ENCODE peak calls at places on chromosomes 3 and 15, in eight cellular contexts. One of them, this sample, is unnamed.

GRCh38 chr15:69082041-69082502 is 67.6 kb downstream of the NOX5 start:
- DNase-seq in spleen: no peak
- DNase-seq in AG04450: no peak
- DNase-seq in fibroblast of lung: peak; percentile 82
- DNase-seq in GM12864: no peak
- DNase-seq in K562: no peak
- DNase-seq in choroid plexus epithelial cell: peak; percentile 94
- DNase-seq in fibroblast of mammary gland: peak; percentile 70
- DNase-seq in this sample: peak; percentile 95

GRCh38 chr3:10666621-10667020 is 149.4 kb upstream of the SLC6A11 start:
- DNase-seq in spleen: no peak
- DNase-seq in AG04450: no peak
- DNase-seq in fibroblast of lung: no peak
- DNase-seq in GM12864: no peak
- DNase-seq in K562: no peak
- DNase-seq in choroid plexus epithelial cell: no peak
- DNase-seq in fibroblast of mammary gland: no peak
- DNase-seq in this sample: no peak

GRCh38 chr3:108008931-108009635 is 81.7 kb downstream of the CD47 start:
- DNase-seq in spleen: no peak
- DNase-seq in AG04450: peak; percentile 56
- DNase-seq in fibroblast of lung: peak; percentile 95
- DNase-seq in GM12864: no peak
- DNase-seq in K562: no peak
- DNase-seq in choroid plexus epithelial cell: peak; percentile 72
- DNase-seq in fibroblast of mammary gland: peak; percentile 55
- DNase-seq in this sample: peak; percentile 95

GRCh38 chr3:71551286-71551919 is 32.1 kb downstream of the FOXP1 start:
- DNase-seq in spleen: no peak
- DNase-seq in AG04450: no peak
- DNase-seq in fibroblast of lung: peak; percentile 79
- DNase-seq in GM12864: no peak
- DNase-seq in K562: no peak
- DNase-seq in choroid plexus epithelial cell: peak; percentile 55
- DNase-seq in fibroblast of mammary gland: peak; percentile 23
- DNase-seq in this sample: peak; percentile 62

GRCh38 chr3:186380622-186381380 is 18.8 kb upstream of the DGKG start:
- DNase-seq in spleen: no peak
- DNase-seq in AG04450: no peak
- DNase-seq in fibroblast of lung: peak; percentile 89
- DNase-seq in GM12864: no peak
- DNase-seq in K562: no peak
- DNase-seq in choroid plexus epithelial cell: peak; percentile 11
- DNase-seq in fibroblast of mammary gland: peak; percentile 64
- DNase-seq in this sample: peak; percentile 7

GRCh38 chr3:66492672-66493071 is 8.2 kb downstream of the LRIG1 start:
- DNase-seq in spleen: no peak
- DNase-seq in AG04450: no peak
- DNase-seq in fibroblast of lung: no peak
- DNase-seq in GM12864: no peak
- DNase-seq in K562: no peak
- DNase-seq in choroid plexus epithelial cell: no peak
- DNase-seq in fibroblast of mammary gland: no peak
- DNase-seq in this sample: no peak

GRCh38 chr15:96225642-96226259 is 104.7 kb upstream of the NR2F2 start:
- DNase-seq in spleen: no peak
- DNase-seq in AG04450: no peak
- DNase-seq in fibroblast of lung: no peak
- DNase-seq in GM12864: no peak
- DNase-seq in K562: no peak
- DNase-seq in choroid plexus epithelial cell: no peak
- DNase-seq in fibroblast of mammary gland: no peak
- DNase-seq in this sample: no peak

GRCh38 chr3:53809764-53810400 is 36.3 kb downstream of the CHDH start:
- DNase-seq in spleen: peak; percentile 54
- DNase-seq in AG04450: no peak
- DNase-seq in fibroblast of lung: no peak
- DNase-seq in GM12864: no peak
- DNase-seq in K562: no peak
- DNase-seq in choroid plexus epithelial cell: no peak
- DNase-seq in fibroblast of mammary gland: no peak
- DNase-seq in this sample: no peak

GRCh38 chr3:132709761-132710160 is 12.4 kb downstream of the NPHP3 start:
- DNase-seq in spleen: no peak
- DNase-seq in AG04450: no peak
- DNase-seq in fibroblast of lung: peak; percentile 52
- DNase-seq in GM12864: no peak
- DNase-seq in K562: no peak
- DNase-seq in choroid plexus epithelial cell: no peak
- DNase-seq in fibroblast of mammary gland: no peak
- DNase-seq in this sample: peak; percentile 18

GRCh38 chr15:83380682-83381081 is 66.5 kb upstream of the SH3GL3 start:
- DNase-seq in spleen: no peak
- DNase-seq in AG04450: no peak
- DNase-seq in fibroblast of lung: peak; percentile 58
- DNase-seq in GM12864: peak; percentile 31
- DNase-seq in K562: peak; percentile 63
- DNase-seq in choroid plexus epithelial cell: peak; percentile 45
- DNase-seq in fibroblast of mammary gland: peak; percentile 41
- DNase-seq in this sample: peak; percentile 45

GRCh38 chr15:85570331-85570730 is 189.9 kb downstream of the AKAP13 start:
- DNase-seq in spleen: no peak
- DNase-seq in AG04450: no peak
- DNase-seq in fibroblast of lung: no peak
- DNase-seq in GM12864: no peak
- DNase-seq in K562: no peak
- DNase-seq in choroid plexus epithelial cell: no peak
- DNase-seq in fibroblast of mammary gland: no peak
- DNase-seq in this sample: no peak

GRCh38 chr3:110995461-110996226 is 76.0 kb upstream of the NECTIN3 start:
- DNase-seq in spleen: no peak
- DNase-seq in AG04450: no peak
- DNase-seq in fibroblast of lung: peak; percentile 61
- DNase-seq in GM12864: no peak
- DNase-seq in K562: no peak
- DNase-seq in choroid plexus epithelial cell: peak; percentile 53
- DNase-seq in fibroblast of mammary gland: peak; percentile 83
- DNase-seq in this sample: peak; percentile 69

GRCh38 chr3:46085421-46086082 is 58.3 kb upstream of the XCR1 start:
- DNase-seq in spleen: no peak
- DNase-seq in AG04450: no peak
- DNase-seq in fibroblast of lung: no peak
- DNase-seq in GM12864: no peak
- DNase-seq in K562: no peak
- DNase-seq in choroid plexus epithelial cell: no peak
- DNase-seq in fibroblast of mammary gland: no peak
- DNase-seq in this sample: no peak

GRCh38 chr15:88995449-88995848 is 82.3 kb upstream of the MFGE8 start:
- DNase-seq in spleen: no peak
- DNase-seq in AG04450: no peak
- DNase-seq in fibroblast of lung: no peak
- DNase-seq in GM12864: no peak
- DNase-seq in K562: no peak
- DNase-seq in choroid plexus epithelial cell: peak; percentile 26
- DNase-seq in fibroblast of mammary gland: peak; percentile 31
- DNase-seq in this sample: peak; percentile 32

GRCh38 chr15:88992912-88993376 is 79.8 kb upstream of the MFGE8 start:
- DNase-seq in spleen: no peak
- DNase-seq in AG04450: no peak
- DNase-seq in fibroblast of lung: no peak
- DNase-seq in GM12864: no peak
- DNase-seq in K562: no peak
- DNase-seq in choroid plexus epithelial cell: no peak
- DNase-seq in fibroblast of mammary gland: no peak
- DNase-seq in this sample: no peak

GRCh38 chr15:88992216-88992615 is 79.0 kb upstream of the MFGE8 start:
- DNase-seq in spleen: no peak
- DNase-seq in AG04450: no peak
- DNase-seq in fibroblast of lung: peak; percentile 36
- DNase-seq in GM12864: no peak
- DNase-seq in K562: no peak
- DNase-seq in choroid plexus epithelial cell: no peak
- DNase-seq in fibroblast of mammary gland: no peak
- DNase-seq in this sample: no peak

GRCh38 chr15:88993662-88994061 is 80.5 kb upstream of the MFGE8 start:
- DNase-seq in spleen: no peak
- DNase-seq in AG04450: no peak
- DNase-seq in fibroblast of lung: no peak
- DNase-seq in GM12864: no peak
- DNase-seq in K562: no peak
- DNase-seq in choroid plexus epithelial cell: no peak
- DNase-seq in fibroblast of mammary gland: no peak
- DNase-seq in this sample: no peak

GRCh38 chr15:88994286-88994685 is 81.1 kb upstream of the MFGE8 start:
- DNase-seq in spleen: no peak
- DNase-seq in AG04450: no peak
- DNase-seq in fibroblast of lung: no peak
- DNase-seq in GM12864: no peak
- DNase-seq in K562: no peak
- DNase-seq in choroid plexus epithelial cell: peak; percentile 41
- DNase-seq in fibroblast of mammary gland: peak; percentile 28
- DNase-seq in this sample: peak; percentile 17
- H3K4me3 ChIP-seq in spleen: no peak overlapping the region
- H3K4me3 ChIP-seq in AG04450: no peak overlapping the region
- H3K4me3 ChIP-seq in fibroblast of lung: no peak overlapping the region
- H3K4me3 ChIP-seq in GM12864: no peak overlapping the region
- H3K4me3 ChIP-seq in K562: no peak overlapping the region
- H3K4me3 ChIP-seq in choroid plexus epithelial cell: no peak overlapping the region
- H3K4me3 ChIP-seq in fibroblast of mammary gland: no peak overlapping the region
- H3K4me3 ChIP-seq in this sample: no peak overlapping the region

DNA sequence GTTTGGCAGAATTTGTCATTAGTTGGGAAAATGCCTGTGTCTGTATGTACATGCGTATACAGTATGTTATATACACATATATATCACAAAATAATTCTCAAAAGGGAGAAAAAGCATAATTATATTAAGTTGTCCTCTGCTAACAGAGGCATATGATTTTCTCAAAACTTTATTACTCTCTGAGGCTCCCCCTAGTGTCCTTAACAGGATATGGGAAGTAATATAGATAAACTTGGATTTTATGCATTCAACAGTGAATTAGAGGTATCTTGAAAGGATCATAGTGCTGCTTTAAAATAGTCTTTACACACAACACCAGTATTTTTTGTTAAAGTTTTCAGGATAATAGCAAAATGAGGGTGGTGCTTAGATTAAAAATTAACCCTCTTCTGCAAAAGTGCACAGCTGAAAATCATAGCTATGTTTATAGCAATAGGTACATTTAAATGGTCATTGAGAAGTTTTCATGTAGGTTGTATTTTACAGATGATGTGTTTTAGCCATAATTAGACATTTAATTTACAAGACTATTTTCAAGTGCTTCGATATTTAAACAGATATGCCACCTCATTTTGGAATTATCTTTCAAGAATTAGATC is 454.0 kb upstream of the ROBO2 start:
- DNase-seq in spleen: no peak
- DNase-seq in AG04450: no peak
- DNase-seq in fibroblast of lung: peak; percentile 2
- DNase-seq in GM12864: no peak
- DNase-seq in K562: peak; percentile 2
- DNase-seq in choroid plexus epithelial cell: peak; percentile 62
- DNase-seq in fibroblast of mammary gland: peak; percentile 3
- DNase-seq in this sample: peak; percentile 10
- TF ChIP-seq CTCF in spleen: peak; percentile 34
- TF ChIP-seq CTCF in AG04450: peak; percentile 78
- TF ChIP-seq CTCF in fibroblast of lung: peak; percentile 72
- TF ChIP-seq CTCF in GM12864: peak; percentile 19
- TF ChIP-seq CTCF in K562: peak; percentile 35
- TF ChIP-seq CTCF in choroid plexus epithelial cell: peak; percentile 68
- TF ChIP-seq CTCF in fibroblast of mammary gland: peak; percentile 52
- TF ChIP-seq CTCF in this sample: peak; percentile 46

GRCh38 chr3:55795736-55796135 is 308.6 kb upstream of the WNT5A start:
- DNase-seq in spleen: no peak
- DNase-seq in AG04450: no peak
- DNase-seq in fibroblast of lung: peak; percentile 17
- DNase-seq in GM12864: no peak
- DNase-seq in K562: no peak
- DNase-seq in choroid plexus epithelial cell: peak; percentile 49
- DNase-seq in fibroblast of mammary gland: no peak
- DNase-seq in this sample: peak; percentile 1

GRCh38 chr3:55789516-55789915 is 302.4 kb upstream of the WNT5A start:
- DNase-seq in spleen: no peak
- DNase-seq in AG04450: no peak
- DNase-seq in fibroblast of lung: no peak
- DNase-seq in GM12864: no peak
- DNase-seq in K562: no peak
- DNase-seq in choroid plexus epithelial cell: no peak
- DNase-seq in fibroblast of mammary gland: no peak
- DNase-seq in this sample: no peak

GRCh38 chr3:55792010-55792409 is 304.9 kb upstream of the WNT5A start:
- DNase-seq in spleen: no peak
- DNase-seq in AG04450: no peak
- DNase-seq in fibroblast of lung: no peak
- DNase-seq in GM12864: no peak
- DNase-seq in K562: no peak
- DNase-seq in choroid plexus epithelial cell: no peak
- DNase-seq in fibroblast of mammary gland: no peak
- DNase-seq in this sample: no peak

GRCh38 chr3:55795296-55795695 is 308.2 kb upstream of the WNT5A start:
- DNase-seq in spleen: no peak
- DNase-seq in AG04450: no peak
- DNase-seq in fibroblast of lung: no peak
- DNase-seq in GM12864: no peak
- DNase-seq in K562: no peak
- DNase-seq in choroid plexus epithelial cell: no peak
- DNase-seq in fibroblast of mammary gland: no peak
- DNase-seq in this sample: no peak

GRCh38 chr3:55790596-55791350 is 303.7 kb upstream of the WNT5A start:
- DNase-seq in spleen: no peak
- DNase-seq in AG04450: no peak
- DNase-seq in fibroblast of lung: peak; percentile 27
- DNase-seq in GM12864: no peak
- DNase-seq in K562: no peak
- DNase-seq in choroid plexus epithelial cell: peak; percentile 23
- DNase-seq in fibroblast of mammary gland: no peak
- DNase-seq in this sample: no peak
- H3K4me3 ChIP-seq in spleen: no peak overlapping the region
- H3K4me3 ChIP-seq in AG04450: no peak overlapping the region
- H3K4me3 ChIP-seq in fibroblast of lung: no peak overlapping the region
- H3K4me3 ChIP-seq in GM12864: no peak overlapping the region
- H3K4me3 ChIP-seq in K562: no peak overlapping the region
- H3K4me3 ChIP-seq in choroid plexus epithelial cell: no peak overlapping the region
- H3K4me3 ChIP-seq in fibroblast of mammary gland: no peak overlapping the region
- H3K4me3 ChIP-seq in this sample: no peak overlapping the region

GRCh38 chr3:17550624-17551023 is 191.8 kb downstream of the TBC1D5 start:
- DNase-seq in spleen: no peak
- DNase-seq in AG04450: no peak
- DNase-seq in fibroblast of lung: no peak
- DNase-seq in GM12864: no peak
- DNase-seq in K562: no peak
- DNase-seq in choroid plexus epithelial cell: no peak
- DNase-seq in fibroblast of mammary gland: no peak
- DNase-seq in this sample: no peak

GRCh38 chr3:17546500-17546899 is 195.9 kb downstream of the TBC1D5 start:
- DNase-seq in spleen: no peak
- DNase-seq in AG04450: no peak
- DNase-seq in fibroblast of lung: no peak
- DNase-seq in GM12864: no peak
- DNase-seq in K562: no peak
- DNase-seq in choroid plexus epithelial cell: no peak
- DNase-seq in fibroblast of mammary gland: no peak
- DNase-seq in this sample: no peak

GRCh38 chr3:17539436-17539835 is 203.0 kb downstream of the TBC1D5 start:
- DNase-seq in spleen: no peak
- DNase-seq in AG04450: no peak
- DNase-seq in fibroblast of lung: no peak
- DNase-seq in GM12864: no peak
- DNase-seq in K562: no peak
- DNase-seq in choroid plexus epithelial cell: no peak
- DNase-seq in fibroblast of mammary gland: no peak
- DNase-seq in this sample: no peak

GRCh38 chr3:17544632-17545031 is 197.8 kb downstream of the TBC1D5 start:
- DNase-seq in spleen: no peak
- DNase-seq in AG04450: no peak
- DNase-seq in fibroblast of lung: peak; percentile 3
- DNase-seq in GM12864: no peak
- DNase-seq in K562: no peak
- DNase-seq in choroid plexus epithelial cell: peak; percentile 41
- DNase-seq in fibroblast of mammary gland: peak; percentile 14
- DNase-seq in this sample: peak; percentile 24
- TF ChIP-seq CTCF in spleen: no peak
- TF ChIP-seq CTCF in AG04450: peak; percentile 44
- TF ChIP-seq CTCF in fibroblast of lung: peak; percentile 36
- TF ChIP-seq CTCF in GM12864: no peak
- TF ChIP-seq CTCF in K562: peak; percentile 30
- TF ChIP-seq CTCF in choroid plexus epithelial cell: peak; percentile 58
- TF ChIP-seq CTCF in fibroblast of mammary gland: peak; percentile 35
- TF ChIP-seq CTCF in this sample: peak; percentile 50